ENCODE peak calls at places on chromosomes 3 and 15, in five cellular contexts. One of them, this sample, is unnamed.
A peak's percentile ranks its signal among the peaks of the same experiment; 100 is the strongest.

GRCh38 chr3:72738752-72739520 is 109.3 kb downstream of the SHQ1 start:
- DNase-seq in CD8-positive, alpha-beta T cell: peak; percentile 50
- DNase-seq in RWPE1: peak; percentile 57
- DNase-seq in Peyer's patch: peak; percentile 78
- DNase-seq in sigmoid colon: no peak
- DNase-seq in this sample: peak; percentile 67

GRCh38 chr3:49461443-49462171 is 8.5 kb upstream of the DAG1 start:
- DNase-seq in CD8-positive, alpha-beta T cell: no peak
- DNase-seq in RWPE1: no peak
- DNase-seq in Peyer's patch: no peak
- DNase-seq in sigmoid colon: no peak
- DNase-seq in this sample: no peak

GRCh38 chr3:132637590-132637989 is 22.0 kb downstream of the ACAD11 start:
- DNase-seq in CD8-positive, alpha-beta T cell: no peak
- DNase-seq in RWPE1: peak; percentile 68
- DNase-seq in Peyer's patch: no peak
- DNase-seq in sigmoid colon: no peak
- DNase-seq in this sample: no peak

GRCh38 chr3:194194051-194194756 is 58.3 kb downstream of the HES1 start:
- DNase-seq in CD8-positive, alpha-beta T cell: no peak
- DNase-seq in RWPE1: no peak
- DNase-seq in Peyer's patch: no peak
- DNase-seq in sigmoid colon: no peak
- DNase-seq in this sample: no peak

GRCh38 chr3:165404357-165405042 is 208.3 kb upstream of the SLITRK3 start:
- DNase-seq in CD8-positive, alpha-beta T cell: no peak
- DNase-seq in RWPE1: no peak
- DNase-seq in Peyer's patch: no peak
- DNase-seq in sigmoid colon: no peak
- DNase-seq in this sample: no peak

GRCh38 chr15:29792426-29793159 is 29.7 kb downstream of the TJP1 start:
- DNase-seq in CD8-positive, alpha-beta T cell: no peak
- DNase-seq in RWPE1: no peak
- DNase-seq in Peyer's patch: no peak
- DNase-seq in sigmoid colon: no peak
- DNase-seq in this sample: no peak

GRCh38 chr3:66376568-66376967 is 124.3 kb downstream of the LRIG1 start:
- DNase-seq in CD8-positive, alpha-beta T cell: no peak
- DNase-seq in RWPE1: peak; percentile 41
- DNase-seq in Peyer's patch: no peak
- DNase-seq in sigmoid colon: no peak
- DNase-seq in this sample: no peak

GRCh38 chr15:70492240-70493177 is 270.8 kb downstream of the UACA start:
- DNase-seq in CD8-positive, alpha-beta T cell: peak; percentile 57
- DNase-seq in RWPE1: peak; percentile 84
- DNase-seq in Peyer's patch: peak; percentile 54
- DNase-seq in sigmoid colon: no peak
- DNase-seq in this sample: peak; percentile 82

GRCh38 chr3:9430733-9431132 is 33.3 kb downstream of the SETD5 start:
- DNase-seq in CD8-positive, alpha-beta T cell: no peak
- DNase-seq in RWPE1: no peak
- DNase-seq in Peyer's patch: no peak
- DNase-seq in sigmoid colon: no peak
- DNase-seq in this sample: no peak

GRCh38 chr15:27059610-27060202 is 88.7 kb downstream of the GABRG3 start:
- DNase-seq in CD8-positive, alpha-beta T cell: no peak
- DNase-seq in RWPE1: peak; percentile 28
- DNase-seq in Peyer's patch: no peak
- DNase-seq in sigmoid colon: no peak
- DNase-seq in this sample: no peak

GRCh38 chr15:36951747-36952247 is 148.6 kb downstream of the MEIS2 start:
- DNase-seq in CD8-positive, alpha-beta T cell: no peak
- DNase-seq in RWPE1: peak; percentile 2
- DNase-seq in Peyer's patch: no peak
- DNase-seq in sigmoid colon: no peak
- DNase-seq in this sample: no peak

GRCh38 chr15:25777047-25777446 is 86.1 kb downstream of the ATP10A start:
- DNase-seq in CD8-positive, alpha-beta T cell: no peak
- DNase-seq in RWPE1: no peak
- DNase-seq in Peyer's patch: no peak
- DNase-seq in sigmoid colon: no peak
- DNase-seq in this sample: no peak

GRCh38 chr3:32780071-32780734 is 37.6 kb upstream of the TRIM71 start:
- DNase-seq in CD8-positive, alpha-beta T cell: no peak
- DNase-seq in RWPE1: no peak
- DNase-seq in Peyer's patch: no peak
- DNase-seq in sigmoid colon: peak; percentile 13
- DNase-seq in this sample: no peak

GRCh38 chr3:176521531-176522175 is 675.6 kb downstream of the TBL1XR1 start:
- DNase-seq in CD8-positive, alpha-beta T cell: no peak
- DNase-seq in RWPE1: no peak
- DNase-seq in Peyer's patch: no peak
- DNase-seq in sigmoid colon: no peak
- DNase-seq in this sample: no peak

GRCh38 chr3:139472380-139473010 is 3.8 kb downstream of the RBP2 start:
- DNase-seq in CD8-positive, alpha-beta T cell: no peak
- DNase-seq in RWPE1: no peak
- DNase-seq in Peyer's patch: no peak
- DNase-seq in sigmoid colon: no peak
- DNase-seq in this sample: no peak

GRCh38 chr3:151383956-151384355 is 597 bp downstream of the P2RY12 start:
- DNase-seq in CD8-positive, alpha-beta T cell: no peak
- DNase-seq in RWPE1: no peak
- DNase-seq in Peyer's patch: no peak
- DNase-seq in sigmoid colon: no peak
- DNase-seq in this sample: no peak

GRCh38 chr3:121809249-121809648 is 25.6 kb downstream of the IQCB1 start:
- DNase-seq in CD8-positive, alpha-beta T cell: no peak
- DNase-seq in RWPE1: no peak
- DNase-seq in Peyer's patch: no peak
- DNase-seq in sigmoid colon: no peak
- DNase-seq in this sample: no peak

GRCh38 chr3:186413615-186414415 is 51.8 kb upstream of the DGKG start:
- DNase-seq in CD8-positive, alpha-beta T cell: no peak
- DNase-seq in RWPE1: no peak
- DNase-seq in Peyer's patch: no peak
- DNase-seq in sigmoid colon: peak; percentile 94
- DNase-seq in this sample: peak; percentile 51

GRCh38 chr15:23565395-23566069 is at the start of gene MKRN3:
- DNase-seq in CD8-positive, alpha-beta T cell: peak; percentile 6
- DNase-seq in RWPE1: no peak
- DNase-seq in Peyer's patch: no peak
- DNase-seq in sigmoid colon: no peak
- DNase-seq in this sample: no peak

GRCh38 chr15:100732359-100733055 is 130.1 kb downstream of the ASB7 start:
- DNase-seq in CD8-positive, alpha-beta T cell: no peak
- DNase-seq in RWPE1: no peak
- DNase-seq in Peyer's patch: no peak
- DNase-seq in sigmoid colon: no peak
- DNase-seq in this sample: no peak

GRCh38 chr3:109910772-109911171 is 573.4 kb upstream of the DPPA4 start:
- DNase-seq in CD8-positive, alpha-beta T cell: no peak
- DNase-seq in RWPE1: no peak
- DNase-seq in Peyer's patch: no peak
- DNase-seq in sigmoid colon: no peak
- DNase-seq in this sample: no peak

GRCh38 chr3:35067750-35068149 is 571.6 kb upstream of the ARPP21 start:
- DNase-seq in CD8-positive, alpha-beta T cell: no peak
- DNase-seq in RWPE1: no peak
- DNase-seq in Peyer's patch: no peak
- DNase-seq in sigmoid colon: no peak
- DNase-seq in this sample: no peak

GRCh38 chr3:127747751-127748521 is 74.4 kb downstream of the MGLL start:
- DNase-seq in CD8-positive, alpha-beta T cell: no peak
- DNase-seq in RWPE1: peak; percentile 73
- DNase-seq in Peyer's patch: peak; percentile 72
- DNase-seq in sigmoid colon: peak; percentile 85
- DNase-seq in this sample: peak; percentile 79

GRCh38 chr15:100353469-100353868 is 11.7 kb upstream of the ADAMTS17 start:
- DNase-seq in CD8-positive, alpha-beta T cell: no peak
- DNase-seq in RWPE1: no peak
- DNase-seq in Peyer's patch: no peak
- DNase-seq in sigmoid colon: no peak
- DNase-seq in this sample: no peak

GRCh38 chr3:124229407-124229806 is 237.5 kb upstream of the ROPN1 start:
- DNase-seq in CD8-positive, alpha-beta T cell: no peak
- DNase-seq in RWPE1: peak; percentile 25
- DNase-seq in Peyer's patch: no peak
- DNase-seq in sigmoid colon: no peak
- DNase-seq in this sample: no peak

GRCh38 chr3:16071246-16071645 is 103.2 kb upstream of the GALNT15 start:
- DNase-seq in CD8-positive, alpha-beta T cell: no peak
- DNase-seq in RWPE1: no peak
- DNase-seq in Peyer's patch: no peak
- DNase-seq in sigmoid colon: no peak
- DNase-seq in this sample: no peak

GRCh38 chr15:20340931-20341661 is 200.5 kb downstream of the GOLGA6L6 start:
- DNase-seq in CD8-positive, alpha-beta T cell: peak; percentile 52
- DNase-seq in RWPE1: no peak
- DNase-seq in Peyer's patch: peak; percentile 78
- DNase-seq in sigmoid colon: peak; percentile 92
- DNase-seq in this sample: peak; percentile 90

GRCh38 chr15:81752149-81752942 is 293.5 kb downstream of the MEX3B start:
- DNase-seq in CD8-positive, alpha-beta T cell: no peak
- DNase-seq in RWPE1: peak; percentile 56
- DNase-seq in Peyer's patch: no peak
- DNase-seq in sigmoid colon: peak; percentile 76
- DNase-seq in this sample: no peak

GRCh38 chr3:49132437-49133225 is at the start of gene LAMB2:
- DNase-seq in CD8-positive, alpha-beta T cell: no peak
- DNase-seq in RWPE1: no peak
- DNase-seq in Peyer's patch: peak; percentile 78
- DNase-seq in sigmoid colon: peak; percentile 89
- DNase-seq in this sample: peak; percentile 66

GRCh38 chr15:58459562-58459961 is 27.8 kb downstream of the LIPC start:
- DNase-seq in CD8-positive, alpha-beta T cell: no peak
- DNase-seq in RWPE1: no peak
- DNase-seq in Peyer's patch: no peak
- DNase-seq in sigmoid colon: peak; percentile 73
- DNase-seq in this sample: no peak

DNA sequence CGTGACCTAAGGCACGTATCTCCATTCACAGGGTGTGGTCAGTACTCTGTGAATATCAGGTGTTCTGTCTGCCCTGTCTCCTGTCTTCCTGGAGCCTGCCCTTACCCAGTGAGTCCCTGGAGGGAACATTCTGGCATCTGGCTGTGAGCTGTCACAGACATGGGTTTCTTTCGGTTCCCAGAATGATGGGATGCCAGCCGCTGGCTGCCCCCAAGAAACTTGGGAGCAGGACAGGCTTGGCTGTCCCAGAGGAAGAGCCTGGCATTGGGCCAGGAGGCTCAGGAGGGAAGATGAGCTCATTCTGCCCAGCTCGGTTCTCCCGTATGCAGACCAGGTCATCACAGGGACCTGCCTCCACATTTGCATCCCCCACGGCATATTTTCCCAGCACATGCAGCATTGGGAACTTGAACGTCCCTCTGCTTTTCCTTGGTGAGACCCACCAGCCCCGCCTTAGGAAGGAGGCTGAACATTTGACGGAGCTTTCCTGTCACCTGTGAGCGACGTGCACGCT is 21.8 kb upstream of the PGPEP1L start:
- DNase-seq in CD8-positive, alpha-beta T cell: no peak
- DNase-seq in RWPE1: no peak
- DNase-seq in Peyer's patch: no peak
- DNase-seq in sigmoid colon: no peak
- DNase-seq in this sample: no peak
- H3K27ac ChIP-seq in CD8-positive, alpha-beta T cell: no peak overlapping the region
- H3K27ac ChIP-seq in RWPE1: no peak overlapping the region
- H3K27ac ChIP-seq in Peyer's patch: no peak overlapping the region
- H3K27ac ChIP-seq in sigmoid colon: no peak overlapping the region
- H3K27ac ChIP-seq in this sample: no peak overlapping the region

GRCh38 chr3:81425198-81425868 is 336.1 kb downstream of the GBE1 start:
- DNase-seq in CD8-positive, alpha-beta T cell: no peak
- DNase-seq in RWPE1: peak; percentile 0
- DNase-seq in Peyer's patch: no peak
- DNase-seq in sigmoid colon: no peak
- DNase-seq in this sample: no peak

DNA sequence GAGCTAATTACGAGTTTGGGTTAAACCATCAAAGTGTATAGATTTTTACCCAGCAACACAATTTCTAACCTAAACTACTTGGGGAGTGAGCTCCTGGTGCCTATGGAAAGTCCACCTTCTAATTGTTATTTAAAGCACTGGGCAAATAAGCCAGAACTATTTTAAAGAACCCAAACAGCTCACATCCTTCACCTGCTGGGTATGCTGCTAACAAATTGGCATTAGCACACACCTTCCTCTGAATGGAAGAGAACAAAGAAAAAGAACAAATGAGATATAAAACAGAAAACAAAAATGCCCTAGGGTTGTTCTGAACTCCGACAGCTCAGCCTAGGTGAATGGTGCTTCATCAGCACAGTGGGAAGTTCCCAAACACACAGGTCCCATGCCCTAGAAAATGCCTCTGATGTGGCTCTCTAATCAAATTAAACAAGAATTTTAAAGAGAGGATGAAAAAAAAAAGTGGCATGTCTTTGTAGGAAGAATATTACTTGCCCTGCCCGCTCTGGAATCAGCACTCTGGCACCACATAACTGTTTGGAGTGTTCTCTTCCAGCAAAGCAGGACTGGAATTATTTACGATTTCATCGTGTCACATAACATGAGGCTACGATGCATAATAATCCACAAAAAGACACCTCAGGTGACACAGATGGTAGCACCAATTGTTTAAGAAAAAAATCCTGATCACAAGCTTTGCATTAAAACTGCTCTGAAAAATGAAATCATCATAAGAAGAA is 334.4 kb downstream of the GBE1 start:
- DNase-seq in CD8-positive, alpha-beta T cell: no peak
- DNase-seq in RWPE1: no peak
- DNase-seq in Peyer's patch: no peak
- DNase-seq in sigmoid colon: no peak
- DNase-seq in this sample: no peak
- H3K27ac ChIP-seq in CD8-positive, alpha-beta T cell: no peak overlapping the region
- H3K27ac ChIP-seq in RWPE1: no peak overlapping the region
- H3K27ac ChIP-seq in Peyer's patch: no peak overlapping the region
- H3K27ac ChIP-seq in sigmoid colon: no peak overlapping the region
- H3K27ac ChIP-seq in this sample: no peak overlapping the region

GRCh38 chr15:68014219-68014618 is 39.9 kb upstream of the PIAS1 start:
- DNase-seq in CD8-positive, alpha-beta T cell: no peak
- DNase-seq in RWPE1: peak; percentile 26
- DNase-seq in Peyer's patch: no peak
- DNase-seq in sigmoid colon: no peak
- DNase-seq in this sample: no peak

GRCh38 chr15:68012911-68013310 is 41.2 kb upstream of the PIAS1 start:
- DNase-seq in CD8-positive, alpha-beta T cell: no peak
- DNase-seq in RWPE1: no peak
- DNase-seq in Peyer's patch: no peak
- DNase-seq in sigmoid colon: no peak
- DNase-seq in this sample: peak; percentile 58

GRCh38 chr15:68015244-68015643 is 38.9 kb upstream of the PIAS1 start:
- DNase-seq in CD8-positive, alpha-beta T cell: no peak
- DNase-seq in RWPE1: no peak
- DNase-seq in Peyer's patch: no peak
- DNase-seq in sigmoid colon: no peak
- DNase-seq in this sample: no peak

GRCh38 chr15:68010366-68010765 is 43.7 kb upstream of the PIAS1 start:
- DNase-seq in CD8-positive, alpha-beta T cell: no peak
- DNase-seq in RWPE1: no peak
- DNase-seq in Peyer's patch: no peak
- DNase-seq in sigmoid colon: no peak
- DNase-seq in this sample: no peak
- H3K27ac ChIP-seq in CD8-positive, alpha-beta T cell: no peak overlapping the region
- H3K27ac ChIP-seq in RWPE1: no peak overlapping the region
- H3K27ac ChIP-seq in Peyer's patch: no peak overlapping the region
- H3K27ac ChIP-seq in sigmoid colon: no peak overlapping the region
- H3K27ac ChIP-seq in this sample: no peak overlapping the region

GRCh38 chr15:43975326-43975725 is 148.5 kb downstream of the WDR76 start:
- DNase-seq in CD8-positive, alpha-beta T cell: no peak
- DNase-seq in RWPE1: no peak
- DNase-seq in Peyer's patch: no peak
- DNase-seq in sigmoid colon: no peak
- DNase-seq in this sample: no peak
- H3K27ac ChIP-seq in CD8-positive, alpha-beta T cell: no peak overlapping the region
- H3K27ac ChIP-seq in RWPE1: no peak overlapping the region
- H3K27ac ChIP-seq in Peyer's patch: no peak overlapping the region
- H3K27ac ChIP-seq in sigmoid colon: no peak overlapping the region
- H3K27ac ChIP-seq in this sample: no peak overlapping the region

This sample was measured in lower lobe of right lung.